ENCODE peak calls at places on chromosome 4, in five cellular contexts. A is neural progenitor cell; H is NCI-H2081; J is activated CD8-positive, alpha-beta T cell treated with anti-CD3 and anti-CD28 coated beads, Interleukin-2, amount 10 ng/mL, durations not matched to agents 7 days and 5 days; E is activated CD4-positive, alpha-beta T cell treated with anti-CD3 and anti-CD28 coated beads, Interleukin-2, amount 50 U/mL, for 1 hour. U is an unnamed sample.
A peak's percentile ranks its signal among the peaks of the same experiment; 100 is the strongest.

GRCh38 chr4:10741961-10742699 is 57.6 kb upstream of the CLNK start:
- DNase-seq in H (no peak), J (no peak), A (no peak), E (no peak), U (no peak)

GRCh38 chr4:1297456-1298325 is 8.0 kb downstream of the MAEA start:
- DNase-seq in E (no peak), H (no peak), J (no peak), A (peak; percentile 37), U (no peak)

GRCh38 chr4:80361329-80361900 is 25.9 kb downstream of the CFAP299 start:
- DNase-seq in A (peak; percentile 8), J (no peak), E (no peak), H (peak; percentile 10), U (peak; percentile 28)

GRCh38 chr4:112284166-112284565 is 1.5 kb downstream of the TIFA start:
- DNase-seq in E (no peak), J (no peak), H (peak; percentile 0), A (no peak), U (no peak)

GRCh38 chr4:86927843-86928395 is 6.9 kb upstream of the AFF1 start:
- DNase-seq in H (no peak), A (no peak), E (no peak), J (no peak), U (no peak)

GRCh38 chr4:151641167-151641566 is 119.6 kb downstream of the GATB start:
- DNase-seq in A (no peak), E (no peak), J (no peak), H (no peak), U (no peak)

GRCh38 chr4:110614981-110615365 is 7.9 kb downstream of the PITX2 start:
- DNase-seq in E (no peak), A (peak; percentile 54), H (no peak), J (no peak), U (no peak)

GRCh38 chr4:6546681-6547447 is 28.1 kb upstream of the MAN2B2 start:
- DNase-seq in J (peak; percentile 69), E (peak; percentile 34), A (peak; percentile 93), H (peak; percentile 55), U (peak; percentile 23)

GRCh38 chr4:105625214-105625613 is 72.8 kb downstream of the ARHGEF38 start:
- DNase-seq in J (no peak), E (no peak), A (no peak), H (no peak), U (no peak)

GRCh38 chr4:80500593-80500992 is 165.1 kb downstream of the CFAP299 start:
- DNase-seq in J (peak; percentile 46), A (no peak), H (no peak), E (no peak), U (peak; percentile 15)

GRCh38 chr4:150217192-150217591 is 138.9 kb downstream of the DCLK2 start:
- DNase-seq in A (peak; percentile 68), H (peak; percentile 39), J (no peak), E (no peak), U (no peak)

GRCh38 chr4:92381640-92382039 is 77.9 kb downstream of the GRID2 start:
- DNase-seq in A (no peak), J (no peak), H (no peak), E (no peak), U (no peak)

GRCh38 chr4:109207060-109207459 is 95.4 kb downstream of the COL25A1 start:
- DNase-seq in H (no peak), A (peak; percentile 10), E (no peak), J (no peak), U (no peak)

U was measured in naive B cell.